ENCODE peak calls at places on chromosome 17, in ten cellular contexts. J is cardiac muscle cell; O is CD4-positive, alpha-beta T cell; E is progenitor cell of endocrine pancreas; B is transverse colon; K is AG09319; P is mucosa of descending colon; T is thyroid gland; V is left lung; C is MM.1S. Y is an unnamed sample.

GRCh38 chr17:4043862-4044261 is 79.6 kb upstream of the ATP2A3 start:
- DNase-seq in J (no peak), O (peak; percentile 44), E (no peak), B (peak; percentile 74), K (no peak), P (peak; percentile 51), T (peak; percentile 11), V (no peak), C (peak; percentile 76), Y (peak; percentile 81)

GRCh38 chr17:68790931-68791330 is 164.3 kb downstream of the ABCA8 start:
- DNase-seq in J (no peak), O (no peak), E (no peak), B (no peak), K (no peak), P (no peak), T (no peak), V (no peak), C (no peak), Y (no peak)

GRCh38 chr17:33500141-33500540 is 207.0 kb upstream of the ASIC2 start:
- DNase-seq in J (peak; percentile 41), O (no peak), E (no peak), B (no peak), K (no peak), P (no peak), T (no peak), V (no peak), C (no peak), Y (no peak)

GRCh38 chr17:1481736-1482135 is 10.8 kb downstream of the MYO1C start:
- DNase-seq in J (no peak), O (no peak), E (no peak), B (no peak), K (no peak), P (no peak), T (no peak), V (no peak), C (no peak), Y (no peak)

GRCh38 chr17:17304521-17304985 is 1.4 kb downstream of the NT5M start:
- DNase-seq in J (peak; percentile 43), O (no peak), E (no peak), B (no peak), K (no peak), P (no peak), T (no peak), V (no peak), C (peak; percentile 85), Y (peak; percentile 55)

GRCh38 chr17:19250421-19251141 is 13.4 kb downstream of the EPN2 start:
- DNase-seq in J (no peak), O (no peak), E (no peak), B (no peak), K (no peak), P (no peak), T (peak; percentile 46), V (no peak), C (no peak), Y (no peak)

GRCh38 chr17:48470388-48471034 is 40.5 kb upstream of the SKAP1 start:
- DNase-seq in J (no peak), O (no peak), E (no peak), B (no peak), K (no peak), P (no peak), T (no peak), V (no peak), C (no peak), Y (no peak)

GRCh38 chr17:43140396-43141332 is 15.5 kb upstream of the BRCA1 start:
- DNase-seq in J (no peak), O (no peak), E (no peak), B (no peak), K (no peak), P (no peak), T (no peak), V (no peak), C (no peak), Y (no peak)

GRCh38 chr17:57823469-57824401 is 26.1 kb downstream of the MRPS23 start:
- DNase-seq in J (no peak), O (no peak), E (no peak), B (no peak), K (no peak), P (no peak), T (no peak), V (no peak), C (no peak), Y (no peak)

GRCh38 chr17:41689497-41690299 is 1.0 kb downstream of the EIF1 start:
- DNase-seq in J (peak; percentile 52), O (peak; percentile 38), E (no peak), B (peak; percentile 34), K (peak; percentile 39), P (no peak), T (no peak), V (no peak), C (peak; percentile 74), Y (peak; percentile 77)

GRCh38 chr17:37068266-37068665 is 119.5 kb downstream of the AATF start:
- DNase-seq in J (no peak), O (no peak), E (no peak), B (no peak), K (no peak), P (no peak), T (no peak), V (no peak), C (no peak), Y (no peak)

GRCh38 chr17:3697157-3697515 is 1.2 kb upstream of the P2RX5 start:
- DNase-seq in J (no peak), O (no peak), E (no peak), B (no peak), K (no peak), P (no peak), T (no peak), V (no peak), C (no peak), Y (no peak)

GRCh38 chr17:81419333-81419885 is 24.2 kb downstream of the BAHCC1 start:
- DNase-seq in J (peak; percentile 73), O (no peak), E (no peak), B (peak; percentile 82), K (peak; percentile 78), P (peak; percentile 87), T (peak; percentile 90), V (peak; percentile 84), C (no peak), Y (no peak)

GRCh38 chr17:82097187-82097918 is 683 bp downstream of the FASN start:
- DNase-seq in J (peak; percentile 77), O (peak; percentile 11), E (peak; percentile 52), B (peak; percentile 48), K (no peak), P (peak; percentile 72), T (peak; percentile 68), V (no peak), C (peak; percentile 30), Y (peak; percentile 36)

GRCh38 chr17:79738643-79739042 is 7.9 kb downstream of the ENPP7 start:
- DNase-seq in J (no peak), O (no peak), E (no peak), B (no peak), K (no peak), P (no peak), T (no peak), V (no peak), C (no peak), Y (no peak)

GRCh38 chr17:4474093-4474492 is 24.6 kb upstream of the SPNS2 start:
- DNase-seq in J (no peak), O (no peak), E (no peak), B (no peak), K (no peak), P (no peak), T (no peak), V (no peak), C (no peak), Y (no peak)

GRCh38 chr17:27233059-27233458 is 60.9 kb upstream of the WSB1 start:
- DNase-seq in J (no peak), O (no peak), E (no peak), B (no peak), K (no peak), P (no peak), T (no peak), V (no peak), C (no peak), Y (no peak)
- TF ChIP-seq CTCF in J (no peak), O (no peak), E (no peak), B (no peak), K (no peak), P (no peak), T (no peak), V (no peak), C (no peak), Y (no peak)

GRCh38 chr17:44565866-44566443 is 8.7 kb downstream of the FZD2 start:
- DNase-seq in J (no peak), O (no peak), E (no peak), B (no peak), K (no peak), P (no peak), T (no peak), V (no peak), C (no peak), Y (no peak)
- TF ChIP-seq CTCF in J (peak; percentile 49), O (no peak), E (peak; percentile 36), B (no peak), K (peak; percentile 35), P (no peak), T (no peak), V (no peak), C (peak; percentile 43), Y (peak; percentile 72)

GRCh38 chr17:60577147-60577925 is 22.7 kb upstream of the PPM1D start:
- DNase-seq in J (no peak), O (no peak), E (no peak), B (peak; percentile 25), K (no peak), P (no peak), T (peak; percentile 14), V (no peak), C (peak; percentile 68), Y (no peak)

GRCh38 chr17:60579090-60579489 is 20.9 kb upstream of the PPM1D start:
- DNase-seq in J (no peak), O (no peak), E (no peak), B (no peak), K (no peak), P (no peak), T (no peak), V (no peak), C (no peak), Y (no peak)

GRCh38 chr17:60573139-60573975 is 26.6 kb upstream of the PPM1D start:
- DNase-seq in J (peak; percentile 13), O (no peak), E (no peak), B (no peak), K (no peak), P (no peak), T (no peak), V (no peak), C (no peak), Y (no peak)
- TF ChIP-seq CTCF in J (peak; percentile 22), O (no peak), E (peak; percentile 10), B (no peak), K (no peak), P (no peak), T (no peak), V (no peak), C (no peak), Y (no peak)

DNA sequence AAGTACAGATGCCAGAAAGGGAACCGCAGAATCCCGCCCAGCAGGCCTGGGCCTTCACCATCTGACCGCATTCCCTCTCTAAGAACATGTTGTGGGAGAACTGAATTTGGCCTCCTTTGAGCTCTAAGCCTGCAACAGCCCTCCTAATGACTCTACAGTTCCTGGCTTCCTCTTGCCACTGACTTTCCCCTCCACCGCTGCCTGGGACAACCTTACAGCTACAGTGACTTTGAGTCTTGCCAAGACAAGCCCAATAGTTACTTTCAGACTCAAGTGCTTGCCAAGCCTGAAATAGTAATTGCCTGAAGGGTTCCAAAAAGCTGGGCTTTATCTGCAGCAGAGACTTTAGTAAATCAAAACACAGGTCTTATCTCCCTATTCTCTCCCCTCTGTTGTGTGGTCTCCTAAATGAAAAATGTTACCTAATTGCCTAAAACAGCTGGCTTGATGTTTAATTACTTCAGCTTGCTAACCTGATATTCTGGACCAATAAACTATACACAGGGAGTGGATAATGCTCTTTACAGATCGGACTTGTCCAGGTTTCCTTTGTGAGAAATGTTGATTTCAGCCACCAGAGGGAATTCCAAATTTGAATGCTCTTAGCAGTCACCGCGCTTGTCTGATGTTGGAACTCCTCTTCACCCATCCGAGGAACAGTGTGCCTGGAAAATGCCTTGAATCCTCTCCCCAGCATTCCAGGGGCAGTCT is 85.1 kb upstream of the TBX2 start:
- DNase-seq in J (peak; percentile 43), O (no peak), E (no peak), B (no peak), K (no peak), P (no peak), T (peak; percentile 76), V (peak; percentile 69), C (no peak), Y (no peak)
- TF ChIP-seq CTCF in J (peak; percentile 37), O (no peak), E (no peak), B (no peak), K (peak; percentile 26), P (no peak), T (no peak), V (no peak), C (no peak), Y (no peak)

Y was measured in activated CD8-positive, alpha-beta T cell treated with anti-CD3 and anti-CD28 coated beads for 36 hours.